ENCODE peak calls at places on chromosomes 7 and 10, in nine cellular contexts. I, D, R, Y, G, C, E, M and L are unnamed samples.

GRCh38 chr10:103888113-103888841 is 29.7 kb downstream of the STN1 start:
- DNase-seq in I (peak; percentile 54), D (no peak), R (peak; percentile 75), Y (peak; percentile 81), G (peak; percentile 62), C (peak; percentile 83), E (peak; percentile 42), M (peak; percentile 78), L (peak; percentile 22)

GRCh38 chr10:91307489-91307888 is 87.0 kb downstream of the PCGF5 start:
- DNase-seq in I (no peak), D (no peak), R (no peak), Y (no peak), G (no peak), C (no peak), E (no peak), M (no peak), L (no peak)

GRCh38 chr10:60521974-60522405 is 132.3 kb upstream of the ANK3 start:
- DNase-seq in I (no peak), D (no peak), R (no peak), Y (peak; percentile 28), G (no peak), C (peak; percentile 53), E (no peak), M (no peak), L (no peak)

GRCh38 chr7:28675429-28675828 is 263.1 kb downstream of the CREB5 start:
- DNase-seq in I (no peak), D (no peak), R (no peak), Y (no peak), G (no peak), C (no peak), E (no peak), M (no peak), L (peak; percentile 34)

GRCh38 chr10:6912929-6913328 is 332.9 kb upstream of the PRKCQ start:
- DNase-seq in I (no peak), D (no peak), R (no peak), Y (no peak), G (no peak), C (no peak), E (no peak), M (no peak), L (no peak)

GRCh38 chr7:2958416-2959342 is 85.0 kb downstream of the CARD11 start:
- DNase-seq in I (no peak), D (no peak), R (no peak), Y (no peak), G (peak; percentile 27), C (no peak), E (no peak), M (no peak), L (no peak)

GRCh38 chr7:116122972-116123595 is 87.3 kb upstream of the TES start:
- DNase-seq in I (no peak), D (no peak), R (no peak), Y (peak; percentile 46), G (no peak), C (peak; percentile 55), E (no peak), M (no peak), L (peak; percentile 16)

GRCh38 chr10:88642991-88643390 is 21.3 kb upstream of the LIPF start:
- DNase-seq in I (no peak), D (no peak), R (no peak), Y (peak; percentile 89), G (no peak), C (no peak), E (no peak), M (no peak), L (no peak)

GRCh38 chr7:19146699-19147098 is 1.5 kb upstream of the FERD3L start:
- DNase-seq in I (no peak), D (no peak), R (no peak), Y (peak; percentile 26), G (no peak), C (peak; percentile 46), E (no peak), M (no peak), L (peak; percentile 5)

GRCh38 chr10:89302628-89303027 is 782 bp downstream of the IFIT2 start:
- DNase-seq in I (no peak), D (no peak), R (no peak), Y (peak; percentile 51), G (no peak), C (peak; percentile 42), E (no peak), M (no peak), L (no peak)

GRCh38 chr10:55065185-55065584 is 264.2 kb upstream of the PCDH15 start:
- DNase-seq in I (no peak), D (no peak), R (no peak), Y (no peak), G (no peak), C (peak; percentile 35), E (no peak), M (no peak), L (no peak)

GRCh38 chr10:123911866-123912265 is 20.3 kb upstream of the CPXM2 start:
- DNase-seq in I (no peak), D (no peak), R (no peak), Y (no peak), G (no peak), C (no peak), E (no peak), M (no peak), L (no peak)

GRCh38 chr7:18430810-18431209 is 64.7 kb upstream of the HDAC9 start:
- DNase-seq in I (no peak), D (no peak), R (no peak), Y (peak; percentile 46), G (no peak), C (no peak), E (no peak), M (no peak), L (no peak)

GRCh38 chr7:108329514-108329913 is 126.7 kb downstream of the NRCAM start:
- DNase-seq in I (no peak), D (no peak), R (no peak), Y (no peak), G (no peak), C (no peak), E (no peak), M (no peak), L (no peak)

GRCh38 chr10:37711617-37712488 is 145.6 kb downstream of the ZNF248 start:
- DNase-seq in I (no peak), D (no peak), R (no peak), Y (no peak), G (no peak), C (no peak), E (no peak), M (peak; percentile 91), L (no peak)

GRCh38 chr7:91512958-91513357 is 248.7 kb downstream of the FZD1 start:
- DNase-seq in I (no peak), D (no peak), R (no peak), Y (peak; percentile 15), G (no peak), C (peak; percentile 9), E (no peak), M (no peak), L (no peak)
- H3K36me3 ChIP-seq in I (no peaks in the 10 kb centered on the region), D (no peaks in the 10 kb centered on the region), R (no peaks in the 10 kb centered on the region), Y (no peaks in the 10 kb centered on the region), G (no peaks in the 10 kb centered on the region), C (no peaks in the 10 kb centered on the region), E (no peaks in the 10 kb centered on the region), M (no peaks in the 10 kb centered on the region), L (no peaks in the 10 kb centered on the region)

DNA sequence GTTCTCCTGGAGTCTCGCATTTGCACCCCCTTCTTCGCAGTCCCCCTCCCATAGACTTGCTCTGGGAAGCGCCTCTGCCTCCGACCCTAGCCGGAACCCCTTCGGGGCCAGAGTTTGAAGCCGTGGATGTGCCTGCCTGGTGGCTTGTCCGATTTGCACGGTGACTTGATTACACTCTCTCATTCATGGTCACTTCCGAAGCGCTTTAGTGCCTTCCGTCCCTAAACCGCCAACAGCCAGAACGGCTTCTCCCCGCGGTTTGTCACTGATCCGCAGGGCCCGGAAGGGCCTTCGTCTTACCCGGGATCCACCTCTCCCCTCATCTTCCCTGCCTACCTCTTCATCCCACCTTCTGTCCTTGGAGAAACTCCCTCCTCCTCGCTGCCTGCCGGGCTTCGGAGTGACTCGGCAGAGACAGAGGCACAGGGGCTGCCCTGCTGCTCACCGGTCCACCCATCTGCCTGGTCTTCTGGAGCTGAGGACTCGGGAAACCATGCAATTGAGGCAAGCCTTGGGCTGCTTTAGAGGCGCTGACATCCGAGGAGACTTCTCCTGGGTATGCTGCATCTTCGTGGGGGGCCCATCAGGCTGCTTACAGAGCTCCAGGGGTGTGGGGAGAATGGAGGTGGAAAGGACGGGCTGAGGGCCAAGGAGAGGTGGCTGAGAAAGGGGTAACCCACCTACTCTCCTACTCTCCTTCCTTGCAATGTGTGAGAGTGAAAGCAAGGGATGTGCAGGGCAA is 847 bp upstream of the HOXA11 start:
- DNase-seq in I (no peak), D (no peak), R (no peak), Y (no peak), G (peak; percentile 24), C (no peak), E (no peak), M (no peak), L (peak; percentile 70)
- H3K4me3 ChIP-seq in I (no peak overlapping the region), D (no peak overlapping the region), R (peak overlapping the region; percentile 48), Y (no peak overlapping the region), G (no peak overlapping the region), C (peak overlapping the region; percentile 91), E (peak overlapping the region; percentile 62), M (no peak overlapping the region), L (peak overlapping the region; percentile 60)

DNA sequence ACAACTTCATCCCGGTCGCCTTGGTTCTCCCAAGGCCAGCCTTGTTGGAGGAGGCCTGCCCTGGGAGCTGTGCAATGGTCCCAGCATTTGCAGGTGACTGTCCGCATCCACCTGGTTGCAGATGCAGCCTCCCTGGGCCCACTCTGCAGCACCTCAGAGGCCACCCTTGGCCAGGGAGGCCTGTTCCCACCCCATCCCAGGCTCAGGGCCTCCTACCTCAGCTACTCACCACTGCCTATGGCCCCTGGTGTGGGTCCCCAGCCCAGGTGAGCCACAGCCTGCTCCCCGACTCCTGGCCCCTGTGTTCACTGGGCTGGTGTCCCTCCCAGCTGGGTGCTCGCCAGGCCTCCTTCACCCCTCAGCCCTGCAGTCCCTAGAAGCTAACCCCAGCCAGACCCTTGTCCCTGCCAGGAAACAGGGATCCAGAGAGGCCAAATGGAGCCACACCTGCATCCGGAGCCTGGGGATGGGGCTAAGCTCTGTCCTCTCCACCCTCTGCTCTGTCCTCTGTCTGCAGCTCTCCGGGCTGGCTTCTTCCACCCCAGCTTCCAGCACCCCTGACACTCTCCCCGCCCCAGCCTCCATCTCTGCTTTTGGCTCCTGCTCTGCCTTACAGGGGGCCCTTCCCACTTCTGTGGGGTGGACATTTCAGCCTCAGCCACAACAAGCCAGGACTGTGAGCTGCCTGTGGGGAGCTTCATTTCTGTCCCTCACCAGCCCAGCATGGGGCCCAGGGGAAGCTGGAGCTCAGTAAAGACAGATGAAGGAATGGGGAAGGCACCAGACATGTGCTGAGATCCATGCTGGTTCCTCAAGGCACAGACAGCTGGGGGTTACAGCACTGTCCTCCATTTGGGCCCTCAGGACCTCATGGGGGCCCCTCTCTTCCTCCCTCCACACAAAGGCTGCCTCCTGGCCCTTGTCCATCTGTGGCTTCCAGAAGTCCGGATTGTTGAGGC is 35.6 kb upstream of the ANTXRL start:
- DNase-seq in I (no peak), D (no peak), R (no peak), Y (no peak), G (no peak), C (no peak), E (no peak), M (no peak), L (no peak)
- H3K36me3 ChIP-seq in I (no peaks in the 10 kb centered on the region), D (no peaks in the 10 kb centered on the region), R (no peaks in the 10 kb centered on the region), Y (no peaks in the 10 kb centered on the region), G (no peaks in the 10 kb centered on the region), C (no peaks in the 10 kb centered on the region), E (no peaks in the 10 kb centered on the region), M (no peaks in the 10 kb centered on the region), L (no peaks in the 10 kb centered on the region)

GRCh38 chr7:70728873-70729552 is 402.9 kb upstream of the GALNT17 start:
- DNase-seq in I (no peak), D (no peak), R (no peak), Y (peak; percentile 73), G (no peak), C (no peak), E (no peak), M (no peak), L (peak; percentile 99)
- H3K4me3 ChIP-seq in I (no peak overlapping the region), D (peak overlapping the region; percentile 13), R (no peak overlapping the region), Y (no peak overlapping the region), G (no peak overlapping the region), C (no peak overlapping the region), E (no peak overlapping the region), M (no peak overlapping the region), L (no peak overlapping the region)